ENCODE peak calls at places on chromosomes 13 and 19, in nine cellular contexts. H, J, W, M, D, X, O, Y and N are unnamed samples.
A peak's percentile ranks its signal among the peaks of the same experiment; 100 is the strongest.

GRCh38 chr19:4108767-4109625 is 14.9 kb downstream of the MAP2K2 start:
- DNase-seq in M (no peak), W (no peak), O (peak; percentile 47), H (no peak), X (no peak), D (peak; percentile 43), J (no peak), Y (no peak), N (peak; percentile 73)

GRCh38 chr13:68995972-68996670 is 1111.5 kb upstream of the ATXN8OS start:
- DNase-seq in O (no peak), Y (no peak), X (no peak), D (no peak), M (no peak), J (no peak), W (no peak), H (no peak), N (no peak)

GRCh38 chr13:39676315-39676876 is 20.9 kb downstream of the COG6 start:
- DNase-seq in J (peak; percentile 51), Y (peak; percentile 72), X (peak; percentile 57), H (no peak), W (peak; percentile 3), O (no peak), D (no peak), M (no peak), N (peak; percentile 21)

GRCh38 chr19:5407356-5407755 is 47.9 kb upstream of the ZNRF4 start:
- DNase-seq in W (no peak), J (peak; percentile 31), H (no peak), D (no peak), Y (no peak), M (no peak), X (peak; percentile 49), O (no peak), N (no peak)

GRCh38 chr19:34475026-34475974 is 6.3 kb upstream of the WTIP start:
- DNase-seq in M (no peak), D (no peak), Y (no peak), O (no peak), H (no peak), W (no peak), X (no peak), J (peak; percentile 84), N (no peak)

GRCh38 chr19:37763488-37763887 is 15.9 kb downstream of the ZNF573 start:
- DNase-seq in Y (no peak), X (no peak), D (no peak), H (no peak), O (no peak), M (no peak), J (peak; percentile 28), W (no peak), N (no peak)

GRCh38 chr13:32468502-32469147 is 40.7 kb upstream of the N4BP2L1 start:
- DNase-seq in M (no peak), H (no peak), O (no peak), D (no peak), W (no peak), X (no peak), J (no peak), Y (no peak), N (no peak)

GRCh38 chr19:44587863-44588752 is 25.3 kb upstream of the IGSF23 start:
- DNase-seq in J (peak; percentile 96), H (no peak), D (no peak), X (no peak), O (peak; percentile 25), Y (no peak), M (peak; percentile 87), W (no peak), N (no peak)

GRCh38 chr13:109567315-109567714 is 219.1 kb downstream of the IRS2 start:
- DNase-seq in D (no peak), J (no peak), W (no peak), Y (no peak), O (no peak), M (no peak), X (no peak), H (no peak), N (no peak)

GRCh38 chr13:89029062-89029461 is 1357.9 kb downstream of the SLITRK5 start:
- DNase-seq in Y (no peak), J (no peak), W (no peak), D (no peak), H (no peak), X (no peak), O (no peak), M (no peak), N (no peak)

GRCh38 chr19:42402376-42403116 is 12.4 kb upstream of the CNFN start:
- DNase-seq in Y (no peak), W (no peak), X (peak; percentile 32), D (no peak), O (no peak), M (no peak), H (no peak), J (no peak), N (no peak)

GRCh38 chr13:113889467-113889866 is 25.6 kb upstream of the GAS6 start:
- DNase-seq in O (no peak), W (no peak), H (no peak), D (no peak), X (no peak), Y (no peak), M (no peak), J (no peak), N (no peak)

GRCh38 chr19:33473644-33474305 is 47.8 kb downstream of the PEPD start:
- DNase-seq in H (no peak), J (peak; percentile 67), O (no peak), Y (no peak), X (no peak), D (no peak), M (peak; percentile 7), W (no peak), N (no peak)

GRCh38 chr19:50413096-50413495 is 5.6 kb upstream of the SPIB start:
- DNase-seq in W (no peak), D (no peak), J (no peak), H (no peak), M (no peak), Y (no peak), O (no peak), X (no peak), N (no peak)

GRCh38 chr13:52779028-52779612 is 39.5 kb upstream of the CNMD start:
- DNase-seq in D (no peak), Y (no peak), H (no peak), J (no peak), M (no peak), X (peak; percentile 62), W (no peak), O (no peak), N (no peak)

GRCh38 chr19:18023596-18024212 is 15.7 kb downstream of the ARRDC2 start:
- DNase-seq in X (no peak), Y (no peak), M (no peak), D (peak; percentile 34), O (no peak), J (no peak), W (peak; percentile 14), H (peak; percentile 77), N (peak; percentile 94)

GRCh38 chr19:14091086-14091884 is 734 bp upstream of the SAMD1 start:
- DNase-seq in D (peak; percentile 49), H (peak; percentile 81), O (peak; percentile 72), M (no peak), Y (peak; percentile 76), X (no peak), J (peak; percentile 71), W (no peak), N (peak; percentile 89)

GRCh38 chr19:33872445-33873320 is 76.0 kb downstream of the KCTD15 start:
- DNase-seq in M (no peak), Y (no peak), O (no peak), W (no peak), J (peak; percentile 52), X (no peak), H (peak; percentile 26), D (no peak), N (no peak)

GRCh38 chr19:54191671-54192453 is 754 bp downstream of the TSEN34 start:
- DNase-seq in D (no peak), W (no peak), M (no peak), Y (no peak), H (no peak), J (no peak), O (no peak), X (no peak), N (no peak)

GRCh38 chr13:83691966-83692365 is 190.3 kb downstream of the SLITRK1 start:
- DNase-seq in W (no peak), X (no peak), D (no peak), H (no peak), J (peak; percentile 8), M (no peak), Y (no peak), O (no peak), N (no peak)

GRCh38 chr13:30730526-30730925 is 4.8 kb upstream of the ALOX5AP start:
- DNase-seq in X (peak; percentile 68), M (no peak), J (no peak), D (no peak), H (no peak), O (no peak), W (no peak), Y (peak; percentile 43), N (no peak)

GRCh38 chr13:112664501-112665203 is 25.2 kb upstream of the ATP11A start:
- DNase-seq in W (no peak), M (no peak), Y (no peak), J (peak; percentile 36), O (no peak), X (no peak), D (no peak), H (no peak), N (no peak)

GRCh38 chr13:29885967-29886366 is 35.5 kb upstream of the UBL3 start:
- DNase-seq in D (no peak), M (no peak), J (no peak), X (no peak), Y (no peak), W (no peak), O (no peak), H (no peak), N (no peak)

GRCh38 chr19:56840452-56841193 is at the start of the genes PEG3 and ZIM2:
- DNase-seq in O (no peak), W (no peak), M (no peak), H (peak; percentile 58), Y (no peak), X (no peak), D (no peak), J (no peak), N (no peak)

GRCh38 chr19:39645800-39646411 is 9.8 kb upstream of the LGALS16 start:
- DNase-seq in D (no peak), J (peak; percentile 6), X (peak; percentile 48), Y (no peak), H (no peak), M (no peak), W (no peak), O (no peak), N (no peak)

GRCh38 chr19:11069451-11070009 is 19.7 kb upstream of the LDLR start:
- DNase-seq in M (no peak), X (no peak), O (no peak), J (no peak), Y (no peak), H (no peak), W (no peak), D (no peak), N (no peak)

GRCh38 chr13:97749174-97749573 is 204.3 kb upstream of the IPO5 start:
- DNase-seq in H (no peak), J (peak; percentile 18), D (no peak), Y (no peak), O (no peak), X (no peak), M (no peak), W (no peak), N (no peak)

GRCh38 chr19:4238831-4239230 is 8.0 kb upstream of the YJU2 start:
- DNase-seq in W (no peak), X (no peak), D (no peak), Y (no peak), J (no peak), O (no peak), H (no peak), M (no peak), N (no peak)

GRCh38 chr13:51364404-51365008 is 25.0 kb downstream of the SERPINE3 start:
- DNase-seq in H (no peak), W (no peak), O (no peak), Y (no peak), X (no peak), J (peak; percentile 69), M (no peak), D (no peak), N (peak; percentile 91)

GRCh38 chr19:45070214-45070613 is 6.1 kb downstream of the ZNF296 start:
- DNase-seq in H (no peak), W (no peak), Y (no peak), M (no peak), X (no peak), J (no peak), D (no peak), O (no peak), N (no peak)

GRCh38 chr13:38850868-38851626 is 139.6 kb downstream of the STOML3 start:
- DNase-seq in H (no peak), J (no peak), Y (no peak), X (no peak), O (no peak), D (no peak), W (no peak), M (no peak), N (no peak)